ENCODE peak calls at places on chromosomes 12 and 14, in six cellular contexts. One of them, this sample, is unnamed.

GRCh38 chr14:63011609-63012008 is 33.6 kb downstream of the KCNH5 start:
- DNase-seq in A549: no peak
- DNase-seq in spleen: no peak
- DNase-seq in cardiac muscle cell: no peak
- DNase-seq in astrocyte of the spinal cord: no peak
- DNase-seq in fibroblast of lung: no peak
- DNase-seq in this sample: no peak

GRCh38 chr12:113310489-113310888 is 24.4 kb downstream of the SLC8B1 start:
- DNase-seq in cardiac muscle cell: no peak
- DNase-seq in astrocyte of the spinal cord: no peak
- DNase-seq in spleen: no peak
- DNase-seq in fibroblast of lung: no peak
- DNase-seq in A549: peak; percentile 71
- DNase-seq in this sample: no peak

GRCh38 chr14:23387916-23388882 is 11.4 kb downstream of the CMTM5 start:
- DNase-seq in astrocyte of the spinal cord: no peak
- DNase-seq in A549: no peak
- DNase-seq in spleen: no peak
- DNase-seq in fibroblast of lung: no peak
- DNase-seq in cardiac muscle cell: no peak
- DNase-seq in this sample: no peak

GRCh38 chr14:83251402-83251801 is 1717.7 kb upstream of the SEL1L start:
- DNase-seq in spleen: no peak
- DNase-seq in astrocyte of the spinal cord: no peak
- DNase-seq in fibroblast of lung: no peak
- DNase-seq in A549: no peak
- DNase-seq in cardiac muscle cell: no peak
- DNase-seq in this sample: no peak

GRCh38 chr12:49094104-49094948 is at the start of gene DHH:
- DNase-seq in spleen: peak; percentile 77
- DNase-seq in cardiac muscle cell: peak; percentile 16
- DNase-seq in astrocyte of the spinal cord: no peak
- DNase-seq in fibroblast of lung: peak; percentile 9
- DNase-seq in A549: no peak
- DNase-seq in this sample: no peak

GRCh38 chr12:127386723-127387122 is 880.2 kb upstream of the TMEM132C start:
- DNase-seq in astrocyte of the spinal cord: no peak
- DNase-seq in cardiac muscle cell: no peak
- DNase-seq in spleen: no peak
- DNase-seq in A549: no peak
- DNase-seq in fibroblast of lung: no peak
- DNase-seq in this sample: no peak

GRCh38 chr12:53380104-53380796 is at the start of gene SP1:
- DNase-seq in cardiac muscle cell: peak; percentile 98
- DNase-seq in A549: peak; percentile 97
- DNase-seq in fibroblast of lung: peak; percentile 94
- DNase-seq in astrocyte of the spinal cord: peak; percentile 95
- DNase-seq in spleen: peak; percentile 98
- DNase-seq in this sample: no peak

GRCh38 chr12:131688131-131688844 is 22.6 kb upstream of the SFSWAP start:
- DNase-seq in fibroblast of lung: no peak
- DNase-seq in cardiac muscle cell: no peak
- DNase-seq in A549: no peak
- DNase-seq in astrocyte of the spinal cord: no peak
- DNase-seq in spleen: no peak
- DNase-seq in this sample: no peak

GRCh38 chr14:106586098-106586704 is 1059.8 kb downstream of the TMEM121 start:
- DNase-seq in spleen: peak; percentile 91
- DNase-seq in astrocyte of the spinal cord: no peak
- DNase-seq in A549: peak; percentile 13
- DNase-seq in fibroblast of lung: no peak
- DNase-seq in cardiac muscle cell: no peak
- DNase-seq in this sample: no peak

GRCh38 chr12:115569694-115570093 is 707.8 kb downstream of the MED13L start:
- DNase-seq in fibroblast of lung: peak; percentile 32
- DNase-seq in spleen: no peak
- DNase-seq in cardiac muscle cell: no peak
- DNase-seq in A549: peak; percentile 29
- DNase-seq in astrocyte of the spinal cord: peak; percentile 22
- DNase-seq in this sample: no peak

GRCh38 chr12:116864371-116865160 is 16.7 kb downstream of the HRK start:
- DNase-seq in A549: peak; percentile 53
- DNase-seq in fibroblast of lung: peak; percentile 89
- DNase-seq in spleen: no peak
- DNase-seq in cardiac muscle cell: peak; percentile 49
- DNase-seq in astrocyte of the spinal cord: peak; percentile 62
- DNase-seq in this sample: no peak

GRCh38 chr12:114729731-114730130 is 45.8 kb upstream of the TBX3 start:
- DNase-seq in cardiac muscle cell: no peak
- DNase-seq in A549: peak; percentile 61
- DNase-seq in spleen: no peak
- DNase-seq in astrocyte of the spinal cord: peak; percentile 38
- DNase-seq in fibroblast of lung: peak; percentile 74
- DNase-seq in this sample: no peak

GRCh38 chr14:74085047-74085637 is 386 bp downstream of the LIN52 start:
- DNase-seq in A549: peak; percentile 9
- DNase-seq in astrocyte of the spinal cord: peak; percentile 38
- DNase-seq in cardiac muscle cell: peak; percentile 21
- DNase-seq in fibroblast of lung: peak; percentile 62
- DNase-seq in spleen: no peak
- DNase-seq in this sample: no peak

GRCh38 chr14:27384124-27384523 is 786.3 kb upstream of the NOVA1 start:
- DNase-seq in cardiac muscle cell: no peak
- DNase-seq in A549: no peak
- DNase-seq in astrocyte of the spinal cord: no peak
- DNase-seq in fibroblast of lung: no peak
- DNase-seq in spleen: no peak
- DNase-seq in this sample: no peak

GRCh38 chr12:123808167-123808566 is 46.1 kb downstream of the DNAH10 start:
- DNase-seq in fibroblast of lung: peak; percentile 3
- DNase-seq in spleen: no peak
- DNase-seq in A549: peak; percentile 60
- DNase-seq in astrocyte of the spinal cord: no peak
- DNase-seq in cardiac muscle cell: peak; percentile 22
- DNase-seq in this sample: no peak

GRCh38 chr14:49480053-49480452 is 106.1 kb downstream of the RPS29 start:
- DNase-seq in spleen: no peak
- DNase-seq in astrocyte of the spinal cord: no peak
- DNase-seq in cardiac muscle cell: no peak
- DNase-seq in fibroblast of lung: no peak
- DNase-seq in A549: no peak
- DNase-seq in this sample: no peak

GRCh38 chr12:2439332-2440100 is 355.3 kb upstream of the FKBP4 start:
- DNase-seq in A549: no peak
- DNase-seq in astrocyte of the spinal cord: no peak
- DNase-seq in spleen: no peak
- DNase-seq in fibroblast of lung: no peak
- DNase-seq in cardiac muscle cell: no peak
- DNase-seq in this sample: no peak

GRCh38 chr12:82942521-82942920 is 255.8 kb downstream of the TMTC2 start:
- DNase-seq in spleen: no peak
- DNase-seq in fibroblast of lung: no peak
- DNase-seq in astrocyte of the spinal cord: no peak
- DNase-seq in A549: no peak
- DNase-seq in cardiac muscle cell: no peak
- DNase-seq in this sample: no peak

GRCh38 chr14:22448035-22448904 is 140.8 kb downstream of the DAD1 start:
- DNase-seq in astrocyte of the spinal cord: peak; percentile 78
- DNase-seq in cardiac muscle cell: no peak
- DNase-seq in fibroblast of lung: peak; percentile 74
- DNase-seq in A549: no peak
- DNase-seq in spleen: peak; percentile 78
- DNase-seq in this sample: no peak

GRCh38 chr14:98217530-98217929 is 1054.5 kb downstream of the BCL11B start:
- DNase-seq in astrocyte of the spinal cord: no peak
- DNase-seq in A549: no peak
- DNase-seq in fibroblast of lung: no peak
- DNase-seq in cardiac muscle cell: no peak
- DNase-seq in spleen: no peak
- DNase-seq in this sample: no peak

GRCh38 chr14:75769047-75769685 is 108.1 kb downstream of the TTLL5 start:
- DNase-seq in A549: no peak
- DNase-seq in cardiac muscle cell: no peak
- DNase-seq in spleen: no peak
- DNase-seq in fibroblast of lung: peak; percentile 78
- DNase-seq in astrocyte of the spinal cord: peak; percentile 32
- DNase-seq in this sample: no peak

GRCh38 chr12:26112703-26113147 is 12.1 kb downstream of the BHLHE41 start:
- DNase-seq in cardiac muscle cell: no peak
- DNase-seq in A549: no peak
- DNase-seq in fibroblast of lung: peak; percentile 25
- DNase-seq in spleen: no peak
- DNase-seq in astrocyte of the spinal cord: no peak
- DNase-seq in this sample: no peak

GRCh38 chr12:15209782-15210181 is 11.4 kb downstream of the RERG start:
- DNase-seq in spleen: no peak
- DNase-seq in fibroblast of lung: peak; percentile 89
- DNase-seq in A549: peak; percentile 8
- DNase-seq in cardiac muscle cell: peak; percentile 83
- DNase-seq in astrocyte of the spinal cord: peak; percentile 80
- DNase-seq in this sample: no peak

GRCh38 chr14:71666579-71667145 is 265.6 kb upstream of the RGS6 start:
- DNase-seq in spleen: no peak
- DNase-seq in A549: no peak
- DNase-seq in astrocyte of the spinal cord: no peak
- DNase-seq in fibroblast of lung: peak; percentile 63
- DNase-seq in cardiac muscle cell: no peak
- DNase-seq in this sample: no peak

GRCh38 chr12:124617615-124618014 is 50.2 kb upstream of the NCOR2 start:
- DNase-seq in A549: no peak
- DNase-seq in astrocyte of the spinal cord: no peak
- DNase-seq in cardiac muscle cell: no peak
- DNase-seq in fibroblast of lung: no peak
- DNase-seq in spleen: no peak
- DNase-seq in this sample: no peak

GRCh38 chr12:70242695-70243509 is at the start of gene CNOT2:
- DNase-seq in spleen: peak; percentile 97
- DNase-seq in astrocyte of the spinal cord: peak; percentile 88
- DNase-seq in fibroblast of lung: peak; percentile 91
- DNase-seq in cardiac muscle cell: peak; percentile 93
- DNase-seq in A549: peak; percentile 94
- DNase-seq in this sample: peak; percentile 67

GRCh38 chr12:27460471-27460978 is 14.0 kb downstream of the SMCO2 start:
- DNase-seq in A549: peak; percentile 39
- DNase-seq in astrocyte of the spinal cord: peak; percentile 21
- DNase-seq in cardiac muscle cell: peak; percentile 77
- DNase-seq in spleen: no peak
- DNase-seq in fibroblast of lung: peak; percentile 56
- DNase-seq in this sample: no peak

GRCh38 chr14:53850714-53851296 is 105.8 kb downstream of the BMP4 start:
- DNase-seq in astrocyte of the spinal cord: peak; percentile 69
- DNase-seq in A549: peak; percentile 75
- DNase-seq in cardiac muscle cell: peak; percentile 78
- DNase-seq in spleen: no peak
- DNase-seq in fibroblast of lung: peak; percentile 82
- DNase-seq in this sample: peak; percentile 51

GRCh38 chr12:31000751-31001150 is 72.9 kb upstream of the DDX11 start:
- DNase-seq in spleen: peak; percentile 27
- DNase-seq in A549: no peak
- DNase-seq in cardiac muscle cell: no peak
- DNase-seq in astrocyte of the spinal cord: peak; percentile 38
- DNase-seq in fibroblast of lung: peak; percentile 73
- DNase-seq in this sample: no peak

GRCh38 chr12:32489070-32489469 is 89.7 kb downstream of the FGD4 start:
- DNase-seq in A549: no peak
- DNase-seq in cardiac muscle cell: no peak
- DNase-seq in spleen: no peak
- DNase-seq in fibroblast of lung: no peak
- DNase-seq in astrocyte of the spinal cord: no peak
- DNase-seq in this sample: no peak

GRCh38 chr14:55752580-55753365 is 172.8 kb downstream of the KTN1 start:
- DNase-seq in A549: peak; percentile 85
- DNase-seq in astrocyte of the spinal cord: peak; percentile 61
- DNase-seq in fibroblast of lung: peak; percentile 76
- DNase-seq in cardiac muscle cell: peak; percentile 78
- DNase-seq in spleen: no peak
- DNase-seq in this sample: peak; percentile 16
- H3K4me3 ChIP-seq in A549: no peak overlapping the region
- H3K4me3 ChIP-seq in astrocyte of the spinal cord: no peak overlapping the region
- H3K4me3 ChIP-seq in fibroblast of lung: no peak overlapping the region
- H3K4me3 ChIP-seq in cardiac muscle cell: no peak overlapping the region
- H3K4me3 ChIP-seq in spleen: no peak overlapping the region
- H3K4me3 ChIP-seq in this sample: no peak overlapping the region

DNA sequence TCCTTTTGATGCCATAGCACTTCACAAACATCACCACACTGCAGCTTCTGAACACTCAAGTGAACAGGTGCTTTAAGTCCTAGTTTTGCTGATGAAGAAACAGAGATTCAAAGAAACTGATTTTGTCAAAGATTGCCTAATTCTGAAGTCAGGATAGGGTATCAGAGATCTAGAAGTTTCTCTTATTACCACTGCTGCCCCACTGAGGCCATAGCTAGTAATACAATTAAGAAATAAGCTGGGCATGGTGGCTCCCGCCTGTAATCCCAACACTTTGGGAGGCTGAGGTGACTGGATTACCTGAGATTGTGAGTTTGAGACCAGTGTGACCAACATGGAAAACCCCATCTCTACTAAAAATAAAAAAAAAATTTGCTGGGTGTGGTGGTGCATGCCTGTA is 458.3 kb upstream of the SEL1L start:
- DNase-seq in fibroblast of lung: no peak
- DNase-seq in astrocyte of the spinal cord: no peak
- DNase-seq in A549: no peak
- DNase-seq in spleen: no peak
- DNase-seq in cardiac muscle cell: no peak
- DNase-seq in this sample: no peak
- TF ChIP-seq CTCF in fibroblast of lung: no peak
- TF ChIP-seq CTCF in astrocyte of the spinal cord: peak; percentile 6
- TF ChIP-seq CTCF in A549: no peak
- TF ChIP-seq CTCF in spleen: peak; percentile 15
- TF ChIP-seq CTCF in cardiac muscle cell: peak; percentile 15
- TF ChIP-seq CTCF in this sample: no peak

GRCh38 chr14:64649383-64649998 is 54.7 kb upstream of the PLEKHG3 start:
- DNase-seq in fibroblast of lung: peak; percentile 60
- DNase-seq in A549: no peak
- DNase-seq in cardiac muscle cell: peak; percentile 86
- DNase-seq in spleen: no peak
- DNase-seq in astrocyte of the spinal cord: peak; percentile 50
- DNase-seq in this sample: no peak
- H3K4me3 ChIP-seq in fibroblast of lung: no peak overlapping the region
- H3K4me3 ChIP-seq in A549: no peak overlapping the region
- H3K4me3 ChIP-seq in cardiac muscle cell: no peak overlapping the region
- H3K4me3 ChIP-seq in spleen: no peak overlapping the region
- H3K4me3 ChIP-seq in astrocyte of the spinal cord: no peak overlapping the region
- H3K4me3 ChIP-seq in this sample: no peak overlapping the region

GRCh38 chr14:94963051-94963450 is 193.1 kb upstream of the GSC start:
- DNase-seq in A549: no peak
- DNase-seq in fibroblast of lung: no peak
- DNase-seq in spleen: no peak
- DNase-seq in cardiac muscle cell: no peak
- DNase-seq in astrocyte of the spinal cord: no peak
- DNase-seq in this sample: no peak
- TF ChIP-seq CTCF in A549: no peak
- TF ChIP-seq CTCF in fibroblast of lung: no peak
- TF ChIP-seq CTCF in spleen: no peak
- TF ChIP-seq CTCF in cardiac muscle cell: no peak
- TF ChIP-seq CTCF in astrocyte of the spinal cord: no peak
- TF ChIP-seq CTCF in this sample: no peak

GRCh38 chr12:111927346-111927745 is 85.3 kb downstream of the MAPKAPK5 start:
- DNase-seq in astrocyte of the spinal cord: no peak
- DNase-seq in spleen: no peak
- DNase-seq in cardiac muscle cell: no peak
- DNase-seq in A549: no peak
- DNase-seq in fibroblast of lung: no peak
- DNase-seq in this sample: no peak
- H3K4me3 ChIP-seq in astrocyte of the spinal cord: no peak overlapping the region
- H3K4me3 ChIP-seq in spleen: no peak overlapping the region
- H3K4me3 ChIP-seq in cardiac muscle cell: no peak overlapping the region
- H3K4me3 ChIP-seq in A549: no peak overlapping the region
- H3K4me3 ChIP-seq in fibroblast of lung: no peak overlapping the region
- H3K4me3 ChIP-seq in this sample: no peak overlapping the region